ENCODE peak calls at places on chromosomes 2 and 18, in six cellular contexts. One of them, this sample, is unnamed.

GRCh38 chr2:74267068-74267467 is 68.7 kb downstream of the MTHFD2 start:
- DNase-seq in retinal pigment epithelial cell: no peak
- DNase-seq in uterus: no peak
- DNase-seq in IMR-90: no peak
- DNase-seq in lower lobe of right lung: no peak
- DNase-seq in lower leg skin: no peak
- DNase-seq in this sample: peak; percentile 83

GRCh38 chr2:113184531-113185230 is 10.9 kb downstream of the PSD4 start:
- DNase-seq in retinal pigment epithelial cell: no peak
- DNase-seq in uterus: no peak
- DNase-seq in IMR-90: no peak
- DNase-seq in lower lobe of right lung: no peak
- DNase-seq in lower leg skin: no peak
- DNase-seq in this sample: peak; percentile 15

GRCh38 chr18:57436193-57436964 is 1.2 kb downstream of the ONECUT2 start:
- DNase-seq in retinal pigment epithelial cell: no peak
- DNase-seq in uterus: no peak
- DNase-seq in IMR-90: no peak
- DNase-seq in lower lobe of right lung: no peak
- DNase-seq in lower leg skin: no peak
- DNase-seq in this sample: no peak

GRCh38 chr2:58063641-58064040 is 17.0 kb downstream of the VRK2 start:
- DNase-seq in retinal pigment epithelial cell: no peak
- DNase-seq in uterus: no peak
- DNase-seq in IMR-90: peak; percentile 77
- DNase-seq in lower lobe of right lung: no peak
- DNase-seq in lower leg skin: no peak
- DNase-seq in this sample: no peak

GRCh38 chr2:15941970-15942710 is 1.8 kb downstream of the MYCN start:
- DNase-seq in retinal pigment epithelial cell: no peak
- DNase-seq in uterus: no peak
- DNase-seq in IMR-90: no peak
- DNase-seq in lower lobe of right lung: no peak
- DNase-seq in lower leg skin: peak; percentile 83
- DNase-seq in this sample: no peak

GRCh38 chr18:51478908-51479307 is 281.4 kb upstream of the MEX3C start:
- DNase-seq in retinal pigment epithelial cell: no peak
- DNase-seq in uterus: no peak
- DNase-seq in IMR-90: no peak
- DNase-seq in lower lobe of right lung: no peak
- DNase-seq in lower leg skin: no peak
- DNase-seq in this sample: no peak

GRCh38 chr18:80171190-80171872 is 62.3 kb downstream of the ADNP2 start:
- DNase-seq in retinal pigment epithelial cell: no peak
- DNase-seq in uterus: peak; percentile 55
- DNase-seq in IMR-90: peak; percentile 69
- DNase-seq in lower lobe of right lung: peak; percentile 61
- DNase-seq in lower leg skin: peak; percentile 91
- DNase-seq in this sample: peak; percentile 65

GRCh38 chr2:111950241-111950640 is 51.8 kb downstream of the MERTK start:
- DNase-seq in retinal pigment epithelial cell: no peak
- DNase-seq in uterus: no peak
- DNase-seq in IMR-90: no peak
- DNase-seq in lower lobe of right lung: no peak
- DNase-seq in lower leg skin: no peak
- DNase-seq in this sample: no peak

GRCh38 chr2:170717991-170718589 is 3.0 kb downstream of the SP5 start:
- DNase-seq in retinal pigment epithelial cell: no peak
- DNase-seq in uterus: no peak
- DNase-seq in IMR-90: no peak
- DNase-seq in lower lobe of right lung: no peak
- DNase-seq in lower leg skin: peak; percentile 56
- DNase-seq in this sample: no peak

GRCh38 chr2:234488913-234489451 is 7.9 kb downstream of the ARL4C start:
- DNase-seq in retinal pigment epithelial cell: no peak
- DNase-seq in uterus: no peak
- DNase-seq in IMR-90: no peak
- DNase-seq in lower lobe of right lung: no peak
- DNase-seq in lower leg skin: peak; percentile 66
- DNase-seq in this sample: peak; percentile 59

GRCh38 chr18:76365561-76365960 is 129.5 kb downstream of the ZNF516 start:
- DNase-seq in retinal pigment epithelial cell: no peak
- DNase-seq in uterus: no peak
- DNase-seq in IMR-90: no peak
- DNase-seq in lower lobe of right lung: no peak
- DNase-seq in lower leg skin: peak; percentile 82
- DNase-seq in this sample: peak; percentile 33

GRCh38 chr2:73083886-73084792 is 12.6 kb upstream of the SFXN5 start:
- DNase-seq in retinal pigment epithelial cell: no peak
- DNase-seq in uterus: no peak
- DNase-seq in IMR-90: no peak
- DNase-seq in lower lobe of right lung: no peak
- DNase-seq in lower leg skin: no peak
- DNase-seq in this sample: no peak

GRCh38 chr18:686339-687111 is 25.9 kb downstream of the ENOSF1 start:
- DNase-seq in retinal pigment epithelial cell: no peak
- DNase-seq in uterus: no peak
- DNase-seq in IMR-90: peak; percentile 23
- DNase-seq in lower lobe of right lung: no peak
- DNase-seq in lower leg skin: no peak
- DNase-seq in this sample: no peak

GRCh38 chr18:48735070-48735676 is 196.3 kb downstream of the CTIF start:
- DNase-seq in retinal pigment epithelial cell: no peak
- DNase-seq in uterus: no peak
- DNase-seq in IMR-90: peak; percentile 44
- DNase-seq in lower lobe of right lung: no peak
- DNase-seq in lower leg skin: no peak
- DNase-seq in this sample: no peak

GRCh38 chr2:215290980-215291599 is 20.8 kb upstream of the ATIC start:
- DNase-seq in retinal pigment epithelial cell: no peak
- DNase-seq in uterus: no peak
- DNase-seq in IMR-90: no peak
- DNase-seq in lower lobe of right lung: no peak
- DNase-seq in lower leg skin: no peak
- DNase-seq in this sample: no peak

GRCh38 chr18:58532298-58532697 is 96.6 kb downstream of the ALPK2 start:
- DNase-seq in retinal pigment epithelial cell: no peak
- DNase-seq in uterus: no peak
- DNase-seq in IMR-90: no peak
- DNase-seq in lower lobe of right lung: no peak
- DNase-seq in lower leg skin: no peak
- DNase-seq in this sample: no peak

GRCh38 chr2:61363580-61363979 is 107.3 kb downstream of the USP34 start:
- DNase-seq in retinal pigment epithelial cell: no peak
- DNase-seq in uterus: no peak
- DNase-seq in IMR-90: no peak
- DNase-seq in lower lobe of right lung: no peak
- DNase-seq in lower leg skin: no peak
- DNase-seq in this sample: no peak

GRCh38 chr2:217204358-217204757 is 344.5 kb upstream of the TNP1 start:
- DNase-seq in retinal pigment epithelial cell: no peak
- DNase-seq in uterus: no peak
- DNase-seq in IMR-90: peak; percentile 77
- DNase-seq in lower lobe of right lung: no peak
- DNase-seq in lower leg skin: no peak
- DNase-seq in this sample: no peak

GRCh38 chr2:45812039-45812500 is 160.6 kb downstream of the PRKCE start:
- DNase-seq in retinal pigment epithelial cell: no peak
- DNase-seq in uterus: no peak
- DNase-seq in IMR-90: peak; percentile 86
- DNase-seq in lower lobe of right lung: no peak
- DNase-seq in lower leg skin: no peak
- DNase-seq in this sample: no peak

GRCh38 chr2:95264626-95265025 is 9.6 kb upstream of the PROM2 start:
- DNase-seq in retinal pigment epithelial cell: no peak
- DNase-seq in uterus: no peak
- DNase-seq in IMR-90: no peak
- DNase-seq in lower lobe of right lung: peak; percentile 0
- DNase-seq in lower leg skin: no peak
- DNase-seq in this sample: no peak

GRCh38 chr2:216192181-216192580 is 83.0 kb downstream of the XRCC5 start:
- DNase-seq in retinal pigment epithelial cell: peak; percentile 59
- DNase-seq in uterus: no peak
- DNase-seq in IMR-90: no peak
- DNase-seq in lower lobe of right lung: no peak
- DNase-seq in lower leg skin: no peak
- DNase-seq in this sample: no peak

GRCh38 chr2:95018301-95018700 is 7.2 kb upstream of the MAL start:
- DNase-seq in retinal pigment epithelial cell: no peak
- DNase-seq in uterus: no peak
- DNase-seq in IMR-90: no peak
- DNase-seq in lower lobe of right lung: no peak
- DNase-seq in lower leg skin: no peak
- DNase-seq in this sample: no peak

GRCh38 chr2:88831071-88831791 is 139.8 kb downstream of the RPIA start:
- DNase-seq in retinal pigment epithelial cell: no peak
- DNase-seq in uterus: no peak
- DNase-seq in IMR-90: no peak
- DNase-seq in lower lobe of right lung: no peak
- DNase-seq in lower leg skin: no peak
- DNase-seq in this sample: no peak

GRCh38 chr2:127641846-127642510 is 4.0 kb upstream of the GPR17 start:
- DNase-seq in retinal pigment epithelial cell: no peak
- DNase-seq in uterus: no peak
- DNase-seq in IMR-90: no peak
- DNase-seq in lower lobe of right lung: no peak
- DNase-seq in lower leg skin: no peak
- DNase-seq in this sample: no peak

GRCh38 chr2:127641133-127641532 is 4.8 kb upstream of the GPR17 start:
- DNase-seq in retinal pigment epithelial cell: no peak
- DNase-seq in uterus: no peak
- DNase-seq in IMR-90: no peak
- DNase-seq in lower lobe of right lung: no peak
- DNase-seq in lower leg skin: no peak
- DNase-seq in this sample: no peak

GRCh38 chr2:127638361-127639110 is 7.4 kb upstream of the GPR17 start:
- DNase-seq in retinal pigment epithelial cell: no peak
- DNase-seq in uterus: peak; percentile 69
- DNase-seq in IMR-90: no peak
- DNase-seq in lower lobe of right lung: no peak
- DNase-seq in lower leg skin: no peak
- DNase-seq in this sample: no peak

GRCh38 chr2:127639111-127639474 is 6.9 kb upstream of the GPR17 start:
- DNase-seq in retinal pigment epithelial cell: no peak
- DNase-seq in uterus: no peak
- DNase-seq in IMR-90: no peak
- DNase-seq in lower lobe of right lung: no peak
- DNase-seq in lower leg skin: no peak
- DNase-seq in this sample: no peak

GRCh38 chr2:127640082-127641072 is 5.6 kb upstream of the GPR17 start:
- DNase-seq in retinal pigment epithelial cell: no peak
- DNase-seq in uterus: no peak
- DNase-seq in IMR-90: no peak
- DNase-seq in lower lobe of right lung: no peak
- DNase-seq in lower leg skin: no peak
- DNase-seq in this sample: peak; percentile 84
- TF ChIP-seq CTCF in retinal pigment epithelial cell: peak; percentile 34
- TF ChIP-seq CTCF in uterus: no peak
- TF ChIP-seq CTCF in IMR-90: peak; percentile 31
- TF ChIP-seq CTCF in lower lobe of right lung: peak; percentile 5
- TF ChIP-seq CTCF in lower leg skin: no peak
- TF ChIP-seq CTCF in this sample: no peak

GRCh38 chr2:218228366-218229092 is 11.5 kb downstream of the ARPC2 start:
- DNase-seq in retinal pigment epithelial cell: no peak
- DNase-seq in uterus: no peak
- DNase-seq in IMR-90: peak; percentile 25
- DNase-seq in lower lobe of right lung: no peak
- DNase-seq in lower leg skin: no peak
- DNase-seq in this sample: no peak

GRCh38 chr2:218229851-218230250 is 12.9 kb downstream of the ARPC2 start:
- DNase-seq in retinal pigment epithelial cell: no peak
- DNase-seq in uterus: no peak
- DNase-seq in IMR-90: no peak
- DNase-seq in lower lobe of right lung: no peak
- DNase-seq in lower leg skin: no peak
- DNase-seq in this sample: peak; percentile 61

GRCh38 chr2:218233543-218233942 is 16.6 kb downstream of the ARPC2 start:
- DNase-seq in retinal pigment epithelial cell: no peak
- DNase-seq in uterus: no peak
- DNase-seq in IMR-90: no peak
- DNase-seq in lower lobe of right lung: no peak
- DNase-seq in lower leg skin: no peak
- DNase-seq in this sample: no peak

GRCh38 chr2:218229239-218229638 is 12.2 kb downstream of the ARPC2 start:
- DNase-seq in retinal pigment epithelial cell: peak; percentile 41
- DNase-seq in uterus: no peak
- DNase-seq in IMR-90: peak; percentile 87
- DNase-seq in lower lobe of right lung: no peak
- DNase-seq in lower leg skin: no peak
- DNase-seq in this sample: no peak

GRCh38 chr2:218230882-218231281 is 13.9 kb downstream of the ARPC2 start:
- DNase-seq in retinal pigment epithelial cell: no peak
- DNase-seq in uterus: no peak
- DNase-seq in IMR-90: peak; percentile 42
- DNase-seq in lower lobe of right lung: no peak
- DNase-seq in lower leg skin: no peak
- DNase-seq in this sample: peak; percentile 79
- TF ChIP-seq CTCF in retinal pigment epithelial cell: peak; percentile 41
- TF ChIP-seq CTCF in uterus: no peak
- TF ChIP-seq CTCF in IMR-90: no peak
- TF ChIP-seq CTCF in lower lobe of right lung: peak; percentile 31
- TF ChIP-seq CTCF in lower leg skin: no peak
- TF ChIP-seq CTCF in this sample: peak; percentile 31

DNA sequence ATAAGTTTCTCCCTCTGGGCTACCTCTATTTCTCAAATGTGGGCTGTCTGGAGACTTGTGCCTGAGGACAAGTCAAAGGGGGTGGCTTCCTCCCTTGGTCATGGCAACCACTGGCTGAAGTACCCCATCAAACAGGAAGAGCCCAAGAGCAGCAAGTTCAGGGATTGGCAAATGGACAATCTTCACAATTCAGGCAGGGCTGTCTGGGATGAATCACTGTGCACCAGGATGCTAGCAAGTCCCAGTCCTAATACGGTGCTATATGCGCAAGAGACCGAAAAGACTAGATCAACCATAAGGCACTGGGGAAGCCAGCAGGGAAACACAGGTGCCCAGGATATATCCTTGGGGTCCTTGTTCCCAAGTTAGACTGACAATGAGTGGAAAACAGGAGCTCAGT is 75.5 kb downstream of the ANTXR1 start:
- DNase-seq in retinal pigment epithelial cell: no peak
- DNase-seq in uterus: no peak
- DNase-seq in IMR-90: peak; percentile 34
- DNase-seq in lower lobe of right lung: no peak
- DNase-seq in lower leg skin: no peak
- DNase-seq in this sample: no peak
- TF ChIP-seq CTCF in retinal pigment epithelial cell: no peak
- TF ChIP-seq CTCF in uterus: no peak
- TF ChIP-seq CTCF in IMR-90: no peak
- TF ChIP-seq CTCF in lower lobe of right lung: no peak
- TF ChIP-seq CTCF in lower leg skin: no peak
- TF ChIP-seq CTCF in this sample: no peak

DNA sequence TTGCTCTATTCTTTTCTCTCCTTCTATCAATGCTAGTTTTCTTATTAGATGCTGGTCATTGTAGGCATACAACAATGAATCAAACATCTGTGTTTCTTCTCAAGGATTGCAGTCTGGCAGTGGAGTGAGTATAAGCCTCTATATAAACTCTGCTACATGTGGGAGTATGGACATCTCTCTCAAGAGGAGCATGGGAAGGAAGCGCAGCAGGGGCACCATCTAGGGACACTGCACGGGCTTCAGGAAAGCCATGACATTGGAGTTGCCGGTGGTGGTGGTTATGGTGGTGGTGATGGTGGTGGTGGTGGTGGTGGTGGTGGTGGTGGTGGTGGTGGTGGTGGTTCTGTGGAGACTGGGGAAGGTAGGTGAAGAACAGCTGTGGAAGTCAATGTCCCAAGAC is 462.6 kb downstream of the RNF144A start:
- DNase-seq in retinal pigment epithelial cell: no peak
- DNase-seq in uterus: no peak
- DNase-seq in IMR-90: no peak
- DNase-seq in lower lobe of right lung: no peak
- DNase-seq in lower leg skin: no peak
- DNase-seq in this sample: no peak
- TF ChIP-seq CTCF in retinal pigment epithelial cell: no peak
- TF ChIP-seq CTCF in uterus: no peak
- TF ChIP-seq CTCF in IMR-90: no peak
- TF ChIP-seq CTCF in lower lobe of right lung: no peak
- TF ChIP-seq CTCF in lower leg skin: no peak
- TF ChIP-seq CTCF in this sample: no peak